ENCODE peak calls at places on chromosome 3, in four cellular contexts. B is endothelial cell of umbilical vein, Q is GM12878, H is K562. W is an unnamed sample.

GRCh38 chr3:87088984-87089841 is 98.3 kb upstream of the VGLL3 start:
- DNase-seq in B (peak; percentile 3), Q (no peak), H (no peak), W (peak; percentile 71)

GRCh38 chr3:38119802-38120689 is 16.9 kb downstream of the ACAA1 start:
- DNase-seq in B (no peak), H (no peak), Q (no peak), W (no peak)

GRCh38 chr3:48672522-48672921 is 9.8 kb upstream of the CELSR3 start:
- DNase-seq in H (no peak), Q (no peak), B (no peak), W (no peak)

GRCh38 chr3:5304789-5305680 is 117.5 kb downstream of the EDEM1 start:
- DNase-seq in Q (no peak), B (peak; percentile 16), H (peak; percentile 63), W (peak; percentile 44)

GRCh38 chr3:23533596-23534386 is 272.0 kb upstream of the UBE2E1 start:
- DNase-seq in H (no peak), B (no peak), Q (no peak), W (no peak)

GRCh38 chr3:188842628-188843027 is 329.1 kb upstream of the TPRG1 start:
- DNase-seq in B (no peak), Q (no peak), H (no peak), W (peak; percentile 59)

GRCh38 chr3:126103121-126104027 is 19.4 kb upstream of the SLC41A3 start:
- DNase-seq in B (no peak), H (peak; percentile 22), Q (no peak), W (no peak)

GRCh38 chr3:59180006-59180405 is 130.2 kb upstream of the CFAP20DC start:
- DNase-seq in B (no peak), H (no peak), Q (no peak), W (no peak)

GRCh38 chr3:143139786-143140185 is 20.2 kb downstream of the CHST2 start:
- DNase-seq in Q (no peak), B (peak; percentile 32), H (no peak), W (peak; percentile 25)

GRCh38 chr3:13498354-13499060 is 18.4 kb downstream of the HDAC11 start:
- DNase-seq in B (no peak), Q (no peak), H (no peak), W (peak; percentile 20)

GRCh38 chr3:16370872-16371740 is 106.1 kb downstream of the OXNAD1 start:
- DNase-seq in Q (no peak), B (no peak), H (no peak), W (peak; percentile 90)

GRCh38 chr3:182713743-182714517 is 79.4 kb upstream of the ATP11B start:
- DNase-seq in Q (peak; percentile 49), H (no peak), B (peak; percentile 75), W (peak; percentile 79)

GRCh38 chr3:162328649-162329048 is 832.0 kb downstream of the OTOL1 start:
- DNase-seq in Q (no peak), H (no peak), B (no peak), W (no peak)

GRCh38 chr3:143851331-143852017 is 3.2 kb upstream of the SLC9A9 start:
- DNase-seq in H (no peak), B (no peak), Q (no peak), W (no peak)

GRCh38 chr3:45153658-45154437 is 7.7 kb upstream of the CDCP1 start:
- DNase-seq in Q (no peak), H (no peak), B (no peak), W (peak; percentile 70)

GRCh38 chr3:36803096-36803811 is 38.9 kb upstream of the DCLK3 start:
- DNase-seq in B (no peak), Q (no peak), H (no peak), W (no peak)

GRCh38 chr3:126137490-126138130 is 42.8 kb downstream of the ALDH1L1 start:
- DNase-seq in B (no peak), Q (no peak), H (no peak), W (no peak)

GRCh38 chr3:106438916-106439315 is 570.1 kb upstream of the CBLB start:
- DNase-seq in B (no peak), Q (no peak), H (no peak), W (no peak)

GRCh38 chr3:188061133-188061532 is 92.8 kb upstream of the LPP start:
- DNase-seq in B (peak; percentile 28), H (no peak), Q (no peak), W (peak; percentile 64)

GRCh38 chr3:64094713-64095079 is 71.4 kb upstream of the PSMD6 start:
- DNase-seq in B (no peak), Q (no peak), H (no peak), W (no peak)

GRCh38 chr3:119418641-119419040 is 44.8 kb downstream of the TMEM39A start:
- DNase-seq in B (no peak), Q (no peak), H (peak; percentile 18), W (peak; percentile 66)

GRCh38 chr3:179962617-179963387 is 73.9 kb downstream of the PEX5L start:
- DNase-seq in B (no peak), H (no peak), Q (no peak), W (no peak)

GRCh38 chr3:117998071-117998470 is 1036.6 kb downstream of the IGSF11 start:
- DNase-seq in H (no peak), B (no peak), Q (no peak), W (peak; percentile 74)

GRCh38 chr3:16200411-16200810 is 25.9 kb downstream of the GALNT15 start:
- DNase-seq in B (no peak), H (no peak), Q (no peak), W (peak; percentile 67)

GRCh38 chr3:55692958-55693558 is 206.0 kb upstream of the WNT5A start:
- DNase-seq in Q (no peak), B (no peak), H (no peak), W (peak; percentile 81)

GRCh38 chr3:111571272-111571671 is 23.9 kb downstream of the ZBED2 start:
- DNase-seq in Q (no peak), H (no peak), B (no peak), W (no peak)

GRCh38 chr3:32816439-32817194 is 1.2 kb upstream of the TRIM71 start:
- DNase-seq in Q (no peak), H (no peak), B (peak; percentile 16), W (no peak)

GRCh38 chr3:44584646-44585501 is at the start of gene ZNF660:
- DNase-seq in Q (no peak), B (peak; percentile 55), H (peak; percentile 17), W (peak; percentile 67)

GRCh38 chr3:124558898-124559649 is 171.2 kb upstream of the UMPS start:
- DNase-seq in H (no peak), B (peak; percentile 91), Q (no peak), W (peak; percentile 96)

GRCh38 chr3:109702252-109702651 is 364.9 kb upstream of the DPPA4 start:
- DNase-seq in B (no peak), H (no peak), Q (no peak), W (peak; percentile 77)

GRCh38 chr3:195698325-195699147 is 22.2 kb upstream of the MUC20 start:
- DNase-seq in H (no peak), B (no peak), Q (no peak), W (no peak)

GRCh38 chr3:43786102-43786952 is 95.6 kb downstream of the ABHD5 start:
- DNase-seq in Q (no peak), B (no peak), H (no peak), W (no peak)

GRCh38 chr3:177589041-177589650 is 391.9 kb upstream of the TBL1XR1 start:
- DNase-seq in H (no peak), Q (no peak), B (no peak), W (no peak)

GRCh38 chr3:184158394-184158793 is 3.2 kb downstream of the DVL3 start:
- DNase-seq in B (no peak), H (no peak), Q (no peak), W (no peak)

GRCh38 chr3:184156522-184156955 is 1.4 kb downstream of the DVL3 start:
- DNase-seq in B (peak; percentile 46), H (peak; percentile 44), Q (no peak), W (peak; percentile 60)

GRCh38 chr3:184157206-184157605 is 2.0 kb downstream of the DVL3 start:
- DNase-seq in H (peak; percentile 44), Q (no peak), B (no peak), W (no peak)

GRCh38 chr3:184155644-184156521 is 706 bp downstream of the DVL3 start:
- DNase-seq in Q (no peak), H (peak; percentile 49), B (peak; percentile 55), W (peak; percentile 16)

GRCh38 chr3:184154909-184155643 is at the start of gene DVL3:
- DNase-seq in Q (no peak), H (peak; percentile 93), B (peak; percentile 40), W (peak; percentile 52)
- TF ChIP-seq POLR2A in Q (peak; percentile 55), H (peak; percentile 51), B (peak; percentile 61), W (peak; percentile 59)

GRCh38 chr3:47664519-47664918 is 85.9 kb upstream of the CSPG5 start:
- DNase-seq in Q (no peak), H (no peak), B (no peak), W (no peak)
- TF ChIP-seq FOS in Q (no peak), H (no peak), B (no peak), W (no peak)

GRCh38 chr3:169772951-169773816 is at the start of gene MYNN:
- DNase-seq in B (peak; percentile 93), Q (peak; percentile 63), H (peak; percentile 76), W (peak; percentile 86)

GRCh38 chr3:169769287-169770181 is at the start of gene ACTRT3:
- DNase-seq in B (peak; percentile 69), Q (no peak), H (no peak), W (peak; percentile 43)

GRCh38 chr3:169774186-169774585 is 990 bp downstream of the MYNN start:
- DNase-seq in H (no peak), B (no peak), Q (no peak), W (peak; percentile 9)

GRCh38 chr3:169771651-169772529 is 1.3 kb upstream of the MYNN start:
- DNase-seq in Q (peak; percentile 90), H (peak; percentile 36), B (peak; percentile 95), W (peak; percentile 72)

DNA sequence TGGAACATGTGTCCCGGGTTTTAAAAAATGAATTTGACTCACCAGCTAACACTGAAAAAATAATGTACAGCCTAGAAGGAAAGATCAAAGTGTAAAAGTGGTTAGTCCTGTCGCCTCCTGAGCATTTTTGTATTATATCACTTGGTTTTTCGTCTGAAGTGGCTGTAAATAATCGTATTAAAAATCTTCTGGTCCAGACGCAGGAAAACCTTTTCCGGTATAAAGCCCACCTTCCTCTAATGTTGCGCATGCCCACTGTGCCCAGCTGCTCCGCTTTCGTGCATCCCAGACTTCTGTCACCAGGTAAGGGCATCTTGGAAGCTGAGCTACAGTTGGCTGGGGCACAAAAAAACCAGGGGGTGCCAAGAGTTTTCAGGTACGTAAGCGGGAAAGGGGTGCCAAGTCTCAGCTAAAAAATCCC is 656 bp upstream of the MYNN start:
- DNase-seq in Q (peak; percentile 59), B (peak; percentile 88), H (peak; percentile 30), W (peak; percentile 81)
- TF ChIP-seq POLR2A in Q (no peak), B (no peak), H (no peak), W (no peak)

GRCh38 chr3:73681198-73681597 is 56.5 kb upstream of the PDZRN3 start:
- DNase-seq in B (no peak), H (no peak), Q (no peak), W (no peak)

GRCh38 chr3:73680696-73681095 is 56.0 kb upstream of the PDZRN3 start:
- DNase-seq in B (no peak), Q (no peak), H (no peak), W (no peak)

GRCh38 chr3:73685061-73685460 is 60.3 kb upstream of the PDZRN3 start:
- DNase-seq in H (no peak), Q (no peak), B (no peak), W (no peak)

GRCh38 chr3:73681610-73682009 is 56.9 kb upstream of the PDZRN3 start:
- DNase-seq in Q (no peak), B (no peak), H (peak; percentile 3), W (peak; percentile 85)

DNA sequence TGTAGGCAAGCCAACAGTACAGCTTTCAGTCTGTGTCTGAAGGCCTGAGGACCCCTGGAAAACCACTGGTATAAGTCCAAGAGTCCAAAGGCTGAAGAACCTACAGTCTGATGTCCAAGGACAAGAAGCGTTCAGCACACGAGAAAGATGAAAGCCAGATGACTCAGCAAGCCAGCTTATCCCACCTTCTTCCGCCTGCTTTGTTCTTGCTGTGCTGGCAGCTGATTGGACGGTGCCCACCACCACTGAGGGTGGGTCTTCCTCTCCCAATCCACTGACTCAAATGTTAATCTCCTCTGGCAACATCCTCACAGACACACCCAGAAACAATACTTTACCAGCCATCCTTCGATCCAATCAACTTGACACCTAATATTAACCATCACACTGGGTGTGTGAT is 59.0 kb upstream of the PDZRN3 start:
- DNase-seq in B (no peak), Q (no peak), H (no peak), W (no peak)
- TF ChIP-seq FOS in B (no peak), Q (no peak), H (no peak), W (no peak)